ENCODE peak calls at places on chromosomes 2 and 18, in seven cellular contexts. W, N, P, Q, K, T and R are unnamed samples.

GRCh38 chr2:9897331-9897737 is 54.1 kb downstream of the TAF1B start:
- DNase-seq in W (no peak), N (peak; percentile 57), P (no peak), Q (no peak), K (no peak), T (no peak), R (peak; percentile 28)

GRCh38 chr2:125169022-125169763 is 1144.1 kb downstream of the CNTNAP5 start:
- DNase-seq in W (no peak), N (no peak), P (no peak), Q (no peak), K (no peak), T (no peak), R (no peak)

GRCh38 chr18:54613174-54613573 is 22.1 kb downstream of the DYNAP start:
- DNase-seq in W (no peak), N (no peak), P (no peak), Q (no peak), K (no peak), T (no peak), R (no peak)

GRCh38 chr2:15177103-15177502 is 384.0 kb downstream of the NBAS start:
- DNase-seq in W (no peak), N (peak; percentile 4), P (no peak), Q (no peak), K (no peak), T (peak; percentile 57), R (no peak)

GRCh38 chr2:11798946-11799495 is 52.6 kb downstream of the LPIN1 start:
- DNase-seq in W (no peak), N (no peak), P (no peak), Q (no peak), K (no peak), T (no peak), R (no peak)

GRCh38 chr2:119266091-119266589 is 42.5 kb downstream of the STEAP3 start:
- DNase-seq in W (no peak), N (no peak), P (no peak), Q (no peak), K (no peak), T (no peak), R (no peak)

GRCh38 chr2:102483086-102483485 is 10.1 kb downstream of the SLC9A4 start:
- DNase-seq in W (no peak), N (no peak), P (no peak), Q (no peak), K (no peak), T (no peak), R (no peak)

GRCh38 chr18:5542393-5543035 is 1.3 kb downstream of the EPB41L3 start:
- DNase-seq in W (no peak), N (no peak), P (peak; percentile 67), Q (no peak), K (peak; percentile 40), T (no peak), R (no peak)

GRCh38 chr2:232330068-232330999 is 48.2 kb upstream of the ALPP start:
- DNase-seq in W (no peak), N (peak; percentile 34), P (peak; percentile 88), Q (no peak), K (no peak), T (no peak), R (no peak)

GRCh38 chr2:218882463-218882821 is 1.8 kb downstream of the WNT10A start:
- DNase-seq in W (no peak), N (no peak), P (no peak), Q (no peak), K (no peak), T (no peak), R (no peak)

GRCh38 chr18:67467188-67467587 is 49.3 kb downstream of the DSEL start:
- DNase-seq in W (peak; percentile 33), N (no peak), P (no peak), Q (no peak), K (peak; percentile 56), T (no peak), R (no peak)

GRCh38 chr18:12702221-12703095 is at the start of the genes CEP76 and PSMG2:
- DNase-seq in W (peak; percentile 64), N (peak; percentile 86), P (peak; percentile 93), Q (peak; percentile 62), K (peak; percentile 86), T (peak; percentile 87), R (peak; percentile 91)

GRCh38 chr2:212766921-212767320 is 228.3 kb upstream of the ERBB4 start:
- DNase-seq in W (peak; percentile 99), N (no peak), P (no peak), Q (no peak), K (peak; percentile 92), T (no peak), R (no peak)

GRCh38 chr2:187917535-187917934 is 363.3 kb upstream of the TFPI start:
- DNase-seq in W (no peak), N (no peak), P (no peak), Q (no peak), K (no peak), T (no peak), R (peak; percentile 15)

GRCh38 chr18:3186678-3187658 is 32.8 kb downstream of the MYOM1 start:
- DNase-seq in W (no peak), N (no peak), P (no peak), Q (no peak), K (no peak), T (no peak), R (no peak)

GRCh38 chr18:3037423-3037915 is 24.5 kb upstream of the LPIN2 start:
- DNase-seq in W (peak; percentile 14), N (peak; percentile 57), P (no peak), Q (no peak), K (peak; percentile 37), T (no peak), R (peak; percentile 79)

GRCh38 chr2:47652041-47652713 is 130.8 kb upstream of the MSH6 start:
- DNase-seq in W (no peak), N (no peak), P (no peak), Q (no peak), K (no peak), T (no peak), R (no peak)

GRCh38 chr2:200373973-200374416 is 67.5 kb downstream of the SPATS2L start:
- DNase-seq in W (no peak), N (no peak), P (no peak), Q (no peak), K (no peak), T (peak; percentile 30), R (no peak)

GRCh38 chr2:18987592-18988073 is 370.8 kb downstream of the OSR1 start:
- DNase-seq in W (no peak), N (peak; percentile 48), P (no peak), Q (no peak), K (peak; percentile 36), T (no peak), R (peak; percentile 28)

GRCh38 chr18:58319719-58320118 is 275.7 kb downstream of the NEDD4L start:
- DNase-seq in W (no peak), N (no peak), P (no peak), Q (no peak), K (no peak), T (no peak), R (no peak)

GRCh38 chr2:221070106-221070505 is 502.0 kb downstream of the EPHA4 start:
- DNase-seq in W (no peak), N (no peak), P (no peak), Q (no peak), K (no peak), T (no peak), R (no peak)

GRCh38 chr2:27249077-27249890 is 13.6 kb downstream of the SLC30A3 start:
- DNase-seq in W (no peak), N (no peak), P (peak; percentile 51), Q (no peak), K (no peak), T (no peak), R (peak; percentile 65)

GRCh38 chr2:20369366-20369765 is 18.7 kb upstream of the PUM2 start:
- DNase-seq in W (no peak), N (no peak), P (no peak), Q (no peak), K (no peak), T (no peak), R (no peak)

GRCh38 chr2:127424598-127425379 is 6.6 kb downstream of the PROC start:
- DNase-seq in W (no peak), N (no peak), P (no peak), Q (no peak), K (no peak), T (no peak), R (no peak)

GRCh38 chr2:100785621-100786296 is 34.2 kb upstream of the NPAS2 start:
- DNase-seq in W (no peak), N (no peak), P (no peak), Q (no peak), K (no peak), T (no peak), R (no peak)

GRCh38 chr18:68299906-68300305 is 415.0 kb downstream of the TMX3 start:
- DNase-seq in W (no peak), N (no peak), P (no peak), Q (no peak), K (no peak), T (no peak), R (no peak)

GRCh38 chr2:144596074-144596871 is 76.4 kb upstream of the ZEB2 start:
- DNase-seq in W (no peak), N (peak; percentile 13), P (no peak), Q (no peak), K (peak; percentile 23), T (peak; percentile 41), R (peak; percentile 38)

GRCh38 chr2:119119999-119120710 is 38.4 kb downstream of the C1QL2 start:
- DNase-seq in W (no peak), N (no peak), P (no peak), Q (no peak), K (peak; percentile 41), T (no peak), R (no peak)

GRCh38 chr2:200089040-200089755 is 133.8 kb downstream of the MAIP1 start:
- DNase-seq in W (no peak), N (no peak), P (peak; percentile 13), Q (no peak), K (no peak), T (no peak), R (no peak)

GRCh38 chr2:232343816-232344215 is 34.7 kb upstream of the ALPP start:
- DNase-seq in W (no peak), N (no peak), P (no peak), Q (no peak), K (no peak), T (no peak), R (no peak)

GRCh38 chr2:56170536-56170935 is 13.3 kb upstream of the CCDC85A start:
- DNase-seq in W (no peak), N (no peak), P (no peak), Q (no peak), K (no peak), T (no peak), R (no peak)